ENCODE peak calls at places on chromosomes 7 and 10, in seven cellular contexts. M is K562, E is HCT116, O is endothelial cell of umbilical vein, U is HepG2, K is GM12878, I is H1. J is an unnamed sample.

GRCh38 chr10:87505366-87506113 is 847 bp downstream of the MINPP1 start:
- DNase-seq in K (no peak), M (peak; percentile 77), E (peak; percentile 10), O (peak; percentile 71), U (peak; percentile 60), I (no peak), J (no peak)

GRCh38 chr10:99345350-99345749 is 16.2 kb downstream of the CNNM1 start:
- DNase-seq in M (no peak), K (no peak), E (no peak), O (no peak), I (no peak), U (no peak), J (no peak)

GRCh38 chr7:4189151-4189570 is 492.9 kb upstream of the FOXK1 start:
- DNase-seq in M (no peak), U (no peak), I (no peak), E (no peak), O (no peak), K (no peak), J (no peak)

GRCh38 chr10:44780461-44780860 is 130.7 kb upstream of the TMEM72 start:
- DNase-seq in K (no peak), O (no peak), I (no peak), E (no peak), M (no peak), U (no peak), J (no peak)

GRCh38 chr7:2802504-2803341 is 41.4 kb downstream of the GNA12 start:
- DNase-seq in M (no peak), U (peak; percentile 90), I (peak; percentile 48), O (peak; percentile 65), E (no peak), K (no peak), J (no peak)

GRCh38 chr7:41029072-41029492 is 673.8 kb downstream of the INHBA start:
- DNase-seq in E (peak; percentile 41), I (no peak), U (no peak), M (peak; percentile 1), O (no peak), K (no peak), J (no peak)

GRCh38 chr10:6583447-6583846 is 3.4 kb upstream of the PRKCQ start:
- DNase-seq in U (no peak), M (peak; percentile 73), O (no peak), E (no peak), K (no peak), I (no peak), J (no peak)

GRCh38 chr7:147547252-147547897 is 1043.2 kb upstream of the C7orf33 start:
- DNase-seq in E (no peak), O (no peak), U (peak; percentile 10), M (peak; percentile 42), K (no peak), I (peak; percentile 57), J (no peak)

GRCh38 chr10:19815478-19816419 is 483 bp upstream of the PLXDC2 start:
- DNase-seq in M (peak; percentile 8), O (no peak), E (no peak), U (no peak), K (no peak), I (peak; percentile 87), J (no peak)

GRCh38 chr7:47672966-47673365 is 91.1 kb upstream of the TNS3 start:
- DNase-seq in M (no peak), E (no peak), U (peak; percentile 47), I (no peak), O (no peak), K (no peak), J (no peak)

GRCh38 chr10:102628451-102628911 is 15.8 kb upstream of the TRIM8 start:
- DNase-seq in K (no peak), E (no peak), I (no peak), U (no peak), M (no peak), O (peak; percentile 30), J (no peak)

GRCh38 chr10:116721991-116722392 is 20.4 kb downstream of the HSPA12A start:
- DNase-seq in E (no peak), O (no peak), M (no peak), U (no peak), K (no peak), I (no peak), J (no peak)

GRCh38 chr10:62540389-62540788 is 166.2 kb downstream of the ZNF365 start:
- DNase-seq in U (no peak), K (no peak), O (no peak), M (no peak), I (no peak), E (no peak), J (no peak)

GRCh38 chr7:22885824-22886255 is 63.2 kb upstream of the TOMM7 start:
- DNase-seq in M (peak; percentile 18), I (no peak), E (no peak), U (no peak), O (no peak), K (peak; percentile 88), J (no peak)

GRCh38 chr10:62430881-62431280 is 56.7 kb downstream of the ZNF365 start:
- DNase-seq in O (no peak), I (no peak), E (no peak), U (no peak), M (no peak), K (no peak), J (no peak)

GRCh38 chr7:5428470-5429252 is 5.0 kb upstream of the TNRC18 start:
- DNase-seq in O (peak; percentile 83), K (no peak), U (peak; percentile 78), E (no peak), M (peak; percentile 85), I (no peak), J (no peak)

GRCh38 chr10:62463364-62463763 is 89.2 kb downstream of the ZNF365 start:
- DNase-seq in E (no peak), U (no peak), O (no peak), I (no peak), K (no peak), M (no peak), J (no peak)

GRCh38 chr10:62266147-62266546 is 2.5 kb downstream of the RTKN2 start:
- DNase-seq in O (no peak), I (no peak), M (no peak), E (no peak), K (no peak), U (no peak), J (no peak)

GRCh38 chr10:113350311-113350710 is 202.5 kb upstream of the HABP2 start:
- DNase-seq in O (no peak), M (no peak), I (no peak), U (no peak), K (no peak), E (no peak), J (no peak)

GRCh38 chr10:6328708-6329423 is 126.1 kb downstream of the PFKFB3 start:
- DNase-seq in M (no peak), O (no peak), K (no peak), E (no peak), U (no peak), I (no peak), J (no peak)

GRCh38 chr10:71981024-71981867 is 17.1 kb downstream of the CHST3 start:
- DNase-seq in K (peak; percentile 44), O (peak; percentile 34), E (no peak), I (no peak), M (no peak), U (peak; percentile 90), J (no peak)

GRCh38 chr10:43231523-43232078 is 35.3 kb downstream of the RASGEF1A start:
- DNase-seq in I (peak; percentile 45), K (no peak), U (no peak), O (no peak), M (no peak), E (no peak), J (no peak)

DNA sequence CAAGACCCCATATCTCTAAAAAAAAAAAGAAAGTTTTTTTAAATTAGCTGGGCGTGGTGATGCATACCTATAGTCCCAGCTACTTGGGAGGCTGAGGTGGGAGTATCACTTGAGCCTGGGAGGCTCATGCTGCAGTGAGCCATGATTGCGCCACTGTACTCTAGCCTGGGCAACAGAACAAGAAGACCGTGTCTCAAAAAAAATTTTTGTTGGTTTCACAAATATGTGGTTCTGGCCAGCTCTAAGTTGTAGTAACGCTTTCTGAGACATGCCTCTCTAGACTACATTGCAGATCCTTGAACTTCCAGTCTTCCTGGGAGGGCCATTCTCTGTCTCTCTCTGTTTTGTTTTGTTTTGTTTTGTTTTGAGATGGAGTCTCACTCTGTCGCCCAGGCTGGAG is 24.6 kb upstream of the RHBDD2 start:
- DNase-seq in O (no peak), M (no peak), K (no peak), I (no peak), U (no peak), E (no peak), J (no peak)
- TF ChIP-seq POLR2AphosphoS5 in O (no peak), M (no peak), K (no peak), I (no peak), U (no peak), E (no peak), J (no peak)

GRCh38 chr10:133050376-133050775 is 37.3 kb upstream of the ADGRA1 start:
- DNase-seq in K (no peak), U (no peak), M (no peak), I (no peak), O (no peak), E (no peak), J (no peak)
- H3K9ac ChIP-seq in K (no peak overlapping the region), U (no peak overlapping the region), M (no peak overlapping the region), I (no peak overlapping the region), O (no peak overlapping the region), E (no peak overlapping the region), J (no peak overlapping the region)

DNA sequence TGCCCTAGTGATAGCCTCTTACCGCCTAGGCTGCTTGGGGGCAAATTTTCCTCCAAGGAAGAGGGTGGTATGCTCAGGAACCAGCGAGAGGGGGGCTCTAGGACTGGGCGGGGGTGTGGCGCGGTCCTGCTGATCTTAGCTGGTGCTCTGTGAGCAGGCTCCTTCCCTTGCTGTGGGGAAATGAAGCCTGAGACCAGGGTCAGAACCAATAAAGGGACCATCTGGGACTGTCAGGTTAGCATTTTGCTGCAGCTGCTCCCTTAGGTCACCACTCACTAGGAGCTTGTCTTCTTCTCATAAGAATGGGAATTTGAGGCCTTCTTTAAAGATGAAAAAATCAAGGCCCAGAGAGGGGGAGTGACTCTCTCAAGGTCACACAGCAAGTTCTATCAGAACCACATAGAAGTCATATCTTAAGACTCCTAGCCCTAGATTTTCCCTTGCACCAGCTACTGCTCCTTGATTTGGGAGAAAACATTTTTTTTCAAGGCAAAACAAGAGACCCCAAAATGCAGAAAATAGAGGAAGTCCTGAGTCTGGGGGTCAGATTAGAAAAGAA is 2.0 kb upstream of the NEUROG3 start:
- DNase-seq in E (no peak), O (no peak), I (no peak), U (no peak), M (no peak), K (no peak), J (no peak)
- TF ChIP-seq EZH2 in E (no peak), O (no peak), I (no peak), U (no peak), M (no peak), K (no peak), J (no peak)

DNA sequence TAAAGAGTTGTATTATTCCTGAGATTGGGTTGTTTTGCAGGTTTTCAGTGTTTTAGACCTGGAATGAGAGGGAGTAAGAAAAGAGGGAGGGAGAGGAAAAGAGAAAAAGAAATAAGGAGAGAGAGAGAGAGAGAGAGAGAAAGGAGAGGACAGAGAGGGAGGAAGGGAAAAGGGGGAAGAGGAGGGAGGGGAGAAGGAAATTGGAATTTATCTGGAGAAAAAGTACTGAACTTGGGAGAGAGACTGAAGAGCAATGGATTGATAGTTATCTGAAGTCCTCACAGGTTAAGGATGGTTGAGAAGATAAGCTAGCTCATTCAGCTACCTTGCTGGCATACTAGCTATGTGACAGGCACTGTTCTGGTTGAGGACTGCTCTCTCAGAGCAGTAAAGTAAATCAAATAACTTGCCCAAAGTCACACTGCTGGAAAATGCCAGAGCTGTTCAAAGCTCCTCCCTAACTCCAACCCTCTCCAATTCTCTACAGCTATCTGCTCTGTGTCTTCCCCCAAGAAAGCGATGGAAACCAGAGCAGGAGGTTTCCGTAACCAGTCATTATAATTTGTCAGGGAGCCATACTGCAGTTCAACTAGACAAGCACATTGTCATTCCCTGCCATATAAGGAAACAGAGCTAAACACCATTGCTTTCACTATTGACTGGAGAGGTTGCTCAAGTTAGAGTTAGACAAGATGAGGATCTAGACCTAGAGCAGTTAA is 10.7 kb downstream of the CALD1 start:
- DNase-seq in M (no peak), O (no peak), K (no peak), E (no peak), U (no peak), I (no peak), J (no peak)
- TF ChIP-seq POLR2AphosphoS5 in M (no peak), O (peak; percentile 19), K (no peak), E (no peak), U (no peak), I (no peak), J (no peak)

J was measured in SK-N-MC.